ENCODE peak calls at places on chromosomes 3 and 15, in seven cellular contexts. One of them, this sample, is unnamed.

GRCh38 chr3:122692674-122693073 is 12.0 kb downstream of the PARP14 start:
- DNase-seq in Peyer's patch: no peak
- DNase-seq in spleen: no peak
- DNase-seq in cardiac muscle cell: no peak
- DNase-seq in CD4-positive, alpha-beta memory T cell: no peak
- DNase-seq in CD8-positive, alpha-beta T cell: no peak
- DNase-seq in IMR-90: no peak
- DNase-seq in this sample: no peak

GRCh38 chr3:146375214-146375613 is 94.1 kb downstream of the PLSCR2 start:
- DNase-seq in Peyer's patch: no peak
- DNase-seq in spleen: no peak
- DNase-seq in cardiac muscle cell: no peak
- DNase-seq in CD4-positive, alpha-beta memory T cell: no peak
- DNase-seq in CD8-positive, alpha-beta T cell: no peak
- DNase-seq in IMR-90: peak; percentile 19
- DNase-seq in this sample: no peak

GRCh38 chr3:48232734-48233133 is 8.2 kb upstream of the ZNF589 start:
- DNase-seq in Peyer's patch: peak; percentile 87
- DNase-seq in spleen: peak; percentile 87
- DNase-seq in cardiac muscle cell: peak; percentile 83
- DNase-seq in CD4-positive, alpha-beta memory T cell: peak; percentile 32
- DNase-seq in CD8-positive, alpha-beta T cell: peak; percentile 62
- DNase-seq in IMR-90: peak; percentile 50
- DNase-seq in this sample: peak; percentile 44

GRCh38 chr15:80659375-80659774 is 35.7 kb upstream of the ABHD17C start:
- DNase-seq in Peyer's patch: no peak
- DNase-seq in spleen: no peak
- DNase-seq in cardiac muscle cell: no peak
- DNase-seq in CD4-positive, alpha-beta memory T cell: no peak
- DNase-seq in CD8-positive, alpha-beta T cell: no peak
- DNase-seq in IMR-90: no peak
- DNase-seq in this sample: no peak

GRCh38 chr3:126469479-126469878 is 6.2 kb downstream of the ZXDC start:
- DNase-seq in Peyer's patch: peak; percentile 42
- DNase-seq in spleen: peak; percentile 58
- DNase-seq in cardiac muscle cell: peak; percentile 54
- DNase-seq in CD4-positive, alpha-beta memory T cell: no peak
- DNase-seq in CD8-positive, alpha-beta T cell: no peak
- DNase-seq in IMR-90: no peak
- DNase-seq in this sample: no peak

GRCh38 chr3:103698646-103699045 is 1263.8 kb downstream of the ZPLD1 start:
- DNase-seq in Peyer's patch: no peak
- DNase-seq in spleen: no peak
- DNase-seq in cardiac muscle cell: no peak
- DNase-seq in CD4-positive, alpha-beta memory T cell: no peak
- DNase-seq in CD8-positive, alpha-beta T cell: no peak
- DNase-seq in IMR-90: no peak
- DNase-seq in this sample: no peak

GRCh38 chr3:119840855-119841254 is 59.0 kb downstream of the NR1I2 start:
- DNase-seq in Peyer's patch: no peak
- DNase-seq in spleen: no peak
- DNase-seq in cardiac muscle cell: no peak
- DNase-seq in CD4-positive, alpha-beta memory T cell: no peak
- DNase-seq in CD8-positive, alpha-beta T cell: no peak
- DNase-seq in IMR-90: no peak
- DNase-seq in this sample: no peak

GRCh38 chr3:43489918-43490317 is 131.9 kb downstream of the ANO10 start:
- DNase-seq in Peyer's patch: no peak
- DNase-seq in spleen: no peak
- DNase-seq in cardiac muscle cell: no peak
- DNase-seq in CD4-positive, alpha-beta memory T cell: no peak
- DNase-seq in CD8-positive, alpha-beta T cell: no peak
- DNase-seq in IMR-90: no peak
- DNase-seq in this sample: no peak

GRCh38 chr3:156948402-156949210 is 122.5 kb downstream of the LEKR1 start:
- DNase-seq in Peyer's patch: no peak
- DNase-seq in spleen: no peak
- DNase-seq in cardiac muscle cell: no peak
- DNase-seq in CD4-positive, alpha-beta memory T cell: no peak
- DNase-seq in CD8-positive, alpha-beta T cell: no peak
- DNase-seq in IMR-90: no peak
- DNase-seq in this sample: no peak

GRCh38 chr15:101116681-101116976 is 135.2 kb downstream of the CHSY1 start:
- DNase-seq in Peyer's patch: no peak
- DNase-seq in spleen: no peak
- DNase-seq in cardiac muscle cell: no peak
- DNase-seq in CD4-positive, alpha-beta memory T cell: no peak
- DNase-seq in CD8-positive, alpha-beta T cell: no peak
- DNase-seq in IMR-90: no peak
- DNase-seq in this sample: no peak

GRCh38 chr3:162217603-162218002 is 721.0 kb downstream of the OTOL1 start:
- DNase-seq in Peyer's patch: no peak
- DNase-seq in spleen: no peak
- DNase-seq in cardiac muscle cell: no peak
- DNase-seq in CD4-positive, alpha-beta memory T cell: no peak
- DNase-seq in CD8-positive, alpha-beta T cell: no peak
- DNase-seq in IMR-90: peak; percentile 50
- DNase-seq in this sample: no peak

GRCh38 chr3:13718000-13718399 is 161.9 kb downstream of the WNT7A start:
- DNase-seq in Peyer's patch: peak; percentile 17
- DNase-seq in spleen: no peak
- DNase-seq in cardiac muscle cell: no peak
- DNase-seq in CD4-positive, alpha-beta memory T cell: no peak
- DNase-seq in CD8-positive, alpha-beta T cell: no peak
- DNase-seq in IMR-90: no peak
- DNase-seq in this sample: no peak

GRCh38 chr15:31867536-31868442 is 162.5 kb upstream of the CHRNA7 start:
- DNase-seq in Peyer's patch: peak; percentile 75
- DNase-seq in spleen: peak; percentile 84
- DNase-seq in cardiac muscle cell: peak; percentile 69
- DNase-seq in CD4-positive, alpha-beta memory T cell: peak; percentile 52
- DNase-seq in CD8-positive, alpha-beta T cell: peak; percentile 58
- DNase-seq in IMR-90: peak; percentile 38
- DNase-seq in this sample: peak; percentile 53

GRCh38 chr3:172201136-172201989 is 162.0 kb downstream of the FNDC3B start:
- DNase-seq in Peyer's patch: peak; percentile 62
- DNase-seq in spleen: peak; percentile 75
- DNase-seq in cardiac muscle cell: no peak
- DNase-seq in CD4-positive, alpha-beta memory T cell: no peak
- DNase-seq in CD8-positive, alpha-beta T cell: no peak
- DNase-seq in IMR-90: peak; percentile 98
- DNase-seq in this sample: no peak

GRCh38 chr15:55916666-55917409 is 76.6 kb downstream of the NEDD4 start:
- DNase-seq in Peyer's patch: no peak
- DNase-seq in spleen: no peak
- DNase-seq in cardiac muscle cell: peak; percentile 11
- DNase-seq in CD4-positive, alpha-beta memory T cell: no peak
- DNase-seq in CD8-positive, alpha-beta T cell: no peak
- DNase-seq in IMR-90: peak; percentile 91
- DNase-seq in this sample: no peak

GRCh38 chr3:67689806-67690205 is 35.4 kb upstream of the SUCLG2 start:
- DNase-seq in Peyer's patch: no peak
- DNase-seq in spleen: no peak
- DNase-seq in cardiac muscle cell: no peak
- DNase-seq in CD4-positive, alpha-beta memory T cell: no peak
- DNase-seq in CD8-positive, alpha-beta T cell: no peak
- DNase-seq in IMR-90: no peak
- DNase-seq in this sample: no peak

GRCh38 chr3:52405066-52405465 is 39.8 kb downstream of the SEMA3G start:
- DNase-seq in Peyer's patch: peak; percentile 35
- DNase-seq in spleen: peak; percentile 52
- DNase-seq in cardiac muscle cell: no peak
- DNase-seq in CD4-positive, alpha-beta memory T cell: no peak
- DNase-seq in CD8-positive, alpha-beta T cell: no peak
- DNase-seq in IMR-90: no peak
- DNase-seq in this sample: no peak

GRCh38 chr15:81209635-81210034 is 13.0 kb downstream of the IL16 start:
- DNase-seq in Peyer's patch: no peak
- DNase-seq in spleen: no peak
- DNase-seq in cardiac muscle cell: no peak
- DNase-seq in CD4-positive, alpha-beta memory T cell: no peak
- DNase-seq in CD8-positive, alpha-beta T cell: no peak
- DNase-seq in IMR-90: no peak
- DNase-seq in this sample: no peak

GRCh38 chr3:39154323-39155021 is 1.1 kb upstream of the CSRNP1 start:
- DNase-seq in Peyer's patch: peak; percentile 58
- DNase-seq in spleen: peak; percentile 88
- DNase-seq in cardiac muscle cell: no peak
- DNase-seq in CD4-positive, alpha-beta memory T cell: no peak
- DNase-seq in CD8-positive, alpha-beta T cell: no peak
- DNase-seq in IMR-90: no peak
- DNase-seq in this sample: no peak
- H3K9me3 ChIP-seq in Peyer's patch: no peaks in the 10 kb centered on the region
- H3K9me3 ChIP-seq in spleen: no peaks in the 10 kb centered on the region
- H3K9me3 ChIP-seq in cardiac muscle cell: no peaks in the 10 kb centered on the region
- H3K9me3 ChIP-seq in CD4-positive, alpha-beta memory T cell: no peaks in the 10 kb centered on the region
- H3K9me3 ChIP-seq in CD8-positive, alpha-beta T cell: no peaks in the 10 kb centered on the region
- H3K9me3 ChIP-seq in IMR-90: no peaks in the 10 kb centered on the region
- H3K9me3 ChIP-seq in this sample: no peaks in the 10 kb centered on the region

DNA sequence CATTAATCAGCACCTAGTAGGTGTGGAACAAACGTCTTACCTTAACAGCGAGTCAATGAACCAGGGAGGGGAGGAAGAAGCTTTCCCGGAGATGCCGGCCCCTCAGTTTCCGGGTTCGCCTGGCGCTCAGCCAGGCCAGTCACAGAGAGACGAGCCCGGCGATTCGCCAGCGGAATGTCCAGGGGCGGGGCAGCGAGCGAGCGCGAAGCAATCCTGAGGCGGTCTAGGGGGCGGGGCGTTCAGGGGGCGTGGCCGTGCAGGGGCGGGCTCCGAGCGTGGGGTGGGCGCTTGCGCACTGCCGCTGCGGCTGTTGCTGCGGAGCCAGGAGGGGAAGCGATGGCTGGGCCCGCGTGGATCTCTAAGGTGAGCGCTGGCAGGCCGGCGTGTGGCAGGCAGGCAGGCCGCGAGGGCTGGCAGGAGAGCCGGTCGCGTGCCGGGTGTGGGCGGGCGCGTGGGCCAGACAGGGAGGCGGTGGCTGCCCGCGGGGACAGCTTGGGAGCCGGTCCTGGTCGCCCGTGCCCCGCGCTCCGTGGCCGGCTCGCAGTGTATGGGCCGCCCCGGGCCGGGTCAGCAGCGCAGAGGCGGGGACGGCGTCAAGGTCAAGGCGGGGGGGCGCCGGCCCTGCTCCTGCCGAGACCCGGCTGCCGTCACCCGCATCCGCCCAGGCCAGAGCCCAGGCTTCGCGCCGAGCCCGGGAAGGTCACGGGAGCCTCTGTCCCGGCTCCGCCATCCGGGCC is at the start of gene IDH3A:
- DNase-seq in Peyer's patch: peak; percentile 100
- DNase-seq in spleen: peak; percentile 100
- DNase-seq in cardiac muscle cell: peak; percentile 99
- DNase-seq in CD4-positive, alpha-beta memory T cell: peak; percentile 98
- DNase-seq in CD8-positive, alpha-beta T cell: peak; percentile 100
- DNase-seq in IMR-90: peak; percentile 92
- DNase-seq in this sample: peak; percentile 99
- H3K4me3 ChIP-seq in Peyer's patch: peak within 1 kb of the TSS; percentile 98
- H3K4me3 ChIP-seq in spleen: peak within 1 kb of the TSS; percentile 54
- H3K4me3 ChIP-seq in cardiac muscle cell: peak within 1 kb of the TSS; percentile 65
- H3K4me3 ChIP-seq in CD4-positive, alpha-beta memory T cell: peak within 1 kb of the TSS; percentile 68
- H3K4me3 ChIP-seq in CD8-positive, alpha-beta T cell: peak within 1 kb of the TSS; percentile 81
- H3K4me3 ChIP-seq in IMR-90: peak within 1 kb of the TSS; percentile 76
- H3K4me3 ChIP-seq in this sample: peak within 1 kb of the TSS; percentile 76

DNA sequence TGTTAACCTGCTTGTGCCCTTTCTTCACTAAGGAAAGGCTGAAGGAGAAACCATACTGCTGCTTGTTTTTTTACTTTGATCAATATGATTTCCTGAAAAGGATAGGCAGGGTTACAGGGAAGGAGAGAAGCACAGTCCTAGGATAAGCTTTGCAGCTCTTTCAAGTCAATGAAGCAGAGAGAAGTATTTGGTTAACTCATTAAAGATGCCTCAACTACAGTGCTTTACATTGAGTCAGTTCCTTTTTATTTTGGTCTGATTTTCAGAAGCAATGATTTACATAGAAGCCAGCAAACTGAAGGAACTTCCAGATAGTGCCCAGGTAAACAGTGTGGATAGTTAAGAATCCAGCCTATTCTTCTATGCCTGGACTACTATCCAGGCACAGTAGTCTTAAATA is 64.8 kb downstream of the ARIH1 start:
- DNase-seq in Peyer's patch: no peak
- DNase-seq in spleen: no peak
- DNase-seq in cardiac muscle cell: no peak
- DNase-seq in CD4-positive, alpha-beta memory T cell: no peak
- DNase-seq in CD8-positive, alpha-beta T cell: no peak
- DNase-seq in IMR-90: no peak
- DNase-seq in this sample: no peak
- H3K9me3 ChIP-seq in Peyer's patch: no peaks in the 10 kb centered on the region
- H3K9me3 ChIP-seq in spleen: peaks cover 11% of the 10 kb centered on the region
- H3K9me3 ChIP-seq in cardiac muscle cell: no peaks in the 10 kb centered on the region
- H3K9me3 ChIP-seq in CD4-positive, alpha-beta memory T cell: no peaks in the 10 kb centered on the region
- H3K9me3 ChIP-seq in CD8-positive, alpha-beta T cell: peaks cover 5% of the 10 kb centered on the region
- H3K9me3 ChIP-seq in IMR-90: peaks cover 8% of the 10 kb centered on the region
- H3K9me3 ChIP-seq in this sample: no peaks in the 10 kb centered on the region

GRCh38 chr15:91866971-91867372 is 13.5 kb downstream of the SLCO3A1 start:
- DNase-seq in Peyer's patch: no peak
- DNase-seq in spleen: no peak
- DNase-seq in cardiac muscle cell: peak; percentile 28
- DNase-seq in CD4-positive, alpha-beta memory T cell: no peak
- DNase-seq in CD8-positive, alpha-beta T cell: no peak
- DNase-seq in IMR-90: no peak
- DNase-seq in this sample: no peak
- H3K4me3 ChIP-seq in Peyer's patch: no peak overlapping the region
- H3K4me3 ChIP-seq in spleen: no peak overlapping the region
- H3K4me3 ChIP-seq in cardiac muscle cell: no peak overlapping the region
- H3K4me3 ChIP-seq in CD4-positive, alpha-beta memory T cell: no peak overlapping the region
- H3K4me3 ChIP-seq in CD8-positive, alpha-beta T cell: no peak overlapping the region
- H3K4me3 ChIP-seq in IMR-90: no peak overlapping the region
- H3K4me3 ChIP-seq in this sample: no peak overlapping the region

GRCh38 chr15:78420766-78421165 is 17.2 kb upstream of the IREB2 start:
- DNase-seq in Peyer's patch: no peak
- DNase-seq in spleen: no peak
- DNase-seq in cardiac muscle cell: no peak
- DNase-seq in CD4-positive, alpha-beta memory T cell: no peak
- DNase-seq in CD8-positive, alpha-beta T cell: no peak
- DNase-seq in IMR-90: no peak
- DNase-seq in this sample: no peak
- H3K9me3 ChIP-seq in Peyer's patch: no peaks in the 10 kb centered on the region
- H3K9me3 ChIP-seq in spleen: no peaks in the 10 kb centered on the region
- H3K9me3 ChIP-seq in cardiac muscle cell: no peaks in the 10 kb centered on the region
- H3K9me3 ChIP-seq in CD4-positive, alpha-beta memory T cell: no peaks in the 10 kb centered on the region
- H3K9me3 ChIP-seq in CD8-positive, alpha-beta T cell: no peaks in the 10 kb centered on the region
- H3K9me3 ChIP-seq in IMR-90: no peaks in the 10 kb centered on the region
- H3K9me3 ChIP-seq in this sample: no peaks in the 10 kb centered on the region